ENCODE peak calls at places on chromosomes 1 and 21, in six cellular contexts. A is ovary, Q is H9, C is IMR-90, M is tibial nerve, Y is stomach. I is an unnamed sample. For H3K27me3 and H3K9me3, the result is how much of the 10 kb centered on the place peaks cover.

GRCh38 chr1:211951856-211952255 is 83.5 kb downstream of the INTS7 start:
- DNase-seq in A (no peak), Q (no peak), C (peak), M (no peak), Y (no peak), I (peak)

GRCh38 chr1:209051598-209051997 is 531.9 kb upstream of the CAMK1G start:
- DNase-seq in A (no peak), Q (no peak), C (no peak), M (no peak), Y (no peak), I (no peak)

GRCh38 chr1:115666702-115667101 is 24.9 kb downstream of the VANGL1 start:
- DNase-seq in A (no peak), Q (no peak), C (no peak), M (no peak), Y (peak), I (no peak)

GRCh38 chr1:100624886-100625430 is 87.0 kb downstream of the GPR88 start:
- DNase-seq in A (no peak), Q (no peak), C (peak), M (no peak), Y (no peak), I (no peak)

GRCh38 chr1:21814241-21814918 is 2.3 kb downstream of the LDLRAD2 start:
- DNase-seq in A (no peak), Q (peak), C (no peak), M (no peak), Y (no peak), I (no peak)

GRCh38 chr21:21232320-21232719 is 234.1 kb downstream of the NCAM2 start:
- DNase-seq in A (no peak), Q (no peak), C (peak), M (no peak), Y (no peak), I (peak)

GRCh38 chr1:160761886-160762285 is 22.8 kb downstream of the SLAMF7 start:
- DNase-seq in A (no peak), Q (no peak), C (no peak), M (no peak), Y (no peak), I (no peak)

GRCh38 chr1:206769331-206769731 is 1.2 kb upstream of the IL19 start:
- DNase-seq in A (no peak), Q (no peak), C (no peak), M (no peak), Y (peak), I (no peak)

GRCh38 chr1:62912028-62912638 is 128.2 kb downstream of the ATG4C start:
- DNase-seq in A (no peak), Q (no peak), C (peak), M (no peak), Y (no peak), I (peak)

GRCh38 chr1:22731924-22732522 is 21.4 kb downstream of the EPHB2 start:
- DNase-seq in A (no peak), Q (peak), C (peak), M (no peak), Y (no peak), I (no peak)

GRCh38 chr1:170369000-170369399 is 163.0 kb upstream of the GORAB start:
- DNase-seq in A (no peak), Q (no peak), C (no peak), M (no peak), Y (no peak), I (no peak)

GRCh38 chr1:93804412-93804811 is 74.6 kb downstream of the DNTTIP2 start:
- DNase-seq in A (no peak), Q (no peak), C (peak), M (no peak), Y (no peak), I (peak)

GRCh38 chr1:54577612-54578011 is 29.6 kb downstream of the ACOT11 start:
- DNase-seq in A (peak), Q (no peak), C (peak), M (peak), Y (peak), I (peak)

GRCh38 chr1:161549652-161550051 is at the start of gene FCGR3A:
- DNase-seq in A (no peak), Q (no peak), C (no peak), M (no peak), Y (no peak), I (no peak)

GRCh38 chr21:31460985-31461384 is 116.9 kb upstream of the TIAM1 start:
- DNase-seq in A (no peak), Q (no peak), C (no peak), M (no peak), Y (no peak), I (no peak)

GRCh38 chr1:119546641-119547040 is 39.6 kb downstream of the HSD3B1 start:
- DNase-seq in A (no peak), Q (no peak), C (no peak), M (no peak), Y (no peak), I (no peak)

GRCh38 chr1:22461678-22462527 is 10.3 kb downstream of the ZBTB40 start:
- DNase-seq in A (no peak), Q (no peak), C (no peak), M (no peak), Y (no peak), I (no peak)

GRCh38 chr1:171798760-171799159 is 17.3 kb downstream of the METTL13 start:
- DNase-seq in A (no peak), Q (no peak), C (no peak), M (no peak), Y (no peak), I (no peak)

GRCh38 chr1:171799166-171799565 is 17.7 kb downstream of the METTL13 start:
- DNase-seq in A (no peak), Q (no peak), C (no peak), M (no peak), Y (peak), I (no peak)

GRCh38 chr1:171794085-171794484 is 12.6 kb downstream of the METTL13 start:
- DNase-seq in A (no peak), Q (no peak), C (peak), M (no peak), Y (no peak), I (no peak)

GRCh38 chr1:171798311-171798710 is 16.9 kb downstream of the METTL13 start:
- DNase-seq in A (no peak), Q (no peak), C (no peak), M (no peak), Y (no peak), I (no peak)

DNA sequence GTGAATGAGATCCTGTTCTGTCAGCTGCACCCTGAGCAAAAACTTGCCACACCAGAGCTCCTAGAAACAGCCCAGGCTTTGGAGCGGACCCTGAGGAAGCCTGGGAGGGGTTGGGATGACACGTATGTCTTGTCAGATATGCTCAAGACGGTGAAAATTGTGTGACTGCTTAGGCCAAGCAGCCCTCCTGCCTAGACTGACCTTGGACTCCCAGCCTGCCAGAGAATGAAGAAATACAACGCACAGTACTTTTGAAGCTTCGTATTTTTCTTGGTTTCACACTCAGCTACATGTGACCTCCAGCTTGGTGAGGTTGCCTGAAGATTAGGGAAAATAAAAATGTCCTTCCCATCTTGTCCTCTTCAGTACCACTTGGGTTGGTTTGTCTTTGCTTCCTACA is 15.1 kb downstream of the METTL13 start:
- DNase-seq in A (no peak), Q (no peak), C (no peak), M (no peak), Y (no peak), I (no peak)
- H3K27me3 ChIP-seq in A (under half), Q (under half), C (under half), M (under half), Y (under half), I (under half)

DNA sequence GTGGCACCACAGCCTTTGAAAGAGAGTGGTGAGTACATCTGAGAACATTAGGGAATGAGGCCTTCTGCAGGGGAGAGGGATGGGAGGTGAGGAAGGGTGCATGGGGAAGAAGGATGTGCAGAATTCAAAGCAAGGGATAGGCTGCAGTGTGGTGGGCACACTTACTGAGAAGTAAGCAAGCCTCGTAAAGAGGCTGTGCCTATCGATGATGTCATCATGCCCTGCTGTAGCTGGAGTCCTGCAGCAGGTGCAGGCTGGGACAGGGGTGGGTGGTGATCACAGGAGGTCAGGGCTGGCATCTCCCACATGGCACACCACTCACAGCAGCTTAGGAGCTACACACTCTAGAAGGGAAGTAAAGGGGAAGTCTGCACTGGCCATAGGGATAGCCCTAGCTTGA is 16.2 kb downstream of the ZSCAN20 start:
- DNase-seq in A (no peak), Q (no peak), C (no peak), M (no peak), Y (no peak), I (no peak)
- H3K9me3 ChIP-seq in A (under half), Q (under half), C (under half), M (under half), Y (under half), I (under half)

GRCh38 chr1:203463469-203464062 is 12.0 kb upstream of the PRELP start:
- DNase-seq in A (peak), Q (no peak), C (peak), M (no peak), Y (no peak), I (no peak)
- TF ChIP-seq CTCF in A (no peak), Q (peak), C (no peak), M (no peak), Y (no peak), I (peak)

GRCh38 chr21:36686955-36687354 is 12.0 kb upstream of the SIM2 start:
- DNase-seq in A (no peak), Q (no peak), C (no peak), M (no peak), Y (no peak), I (no peak)
- H3K27me3 ChIP-seq in A (under half), Q (under half), C (half or more), M (under half), Y (half or more), I (half or more)

GRCh38 chr1:238226805-238227204 is 336.1 kb upstream of the ZP4 start:
- DNase-seq in A (no peak), Q (no peak), C (no peak), M (no peak), Y (no peak), I (no peak)

GRCh38 chr1:238223067-238223640 is 332.4 kb upstream of the ZP4 start:
- DNase-seq in A (no peak), Q (no peak), C (no peak), M (no peak), Y (no peak), I (no peak)

GRCh38 chr1:238221738-238222137 is 331.0 kb upstream of the ZP4 start:
- DNase-seq in A (no peak), Q (no peak), C (no peak), M (no peak), Y (no peak), I (no peak)
- H3K9me3 ChIP-seq in A (under half), Q (under half), C (under half), M (under half), Y (under half), I (under half)

DNA sequence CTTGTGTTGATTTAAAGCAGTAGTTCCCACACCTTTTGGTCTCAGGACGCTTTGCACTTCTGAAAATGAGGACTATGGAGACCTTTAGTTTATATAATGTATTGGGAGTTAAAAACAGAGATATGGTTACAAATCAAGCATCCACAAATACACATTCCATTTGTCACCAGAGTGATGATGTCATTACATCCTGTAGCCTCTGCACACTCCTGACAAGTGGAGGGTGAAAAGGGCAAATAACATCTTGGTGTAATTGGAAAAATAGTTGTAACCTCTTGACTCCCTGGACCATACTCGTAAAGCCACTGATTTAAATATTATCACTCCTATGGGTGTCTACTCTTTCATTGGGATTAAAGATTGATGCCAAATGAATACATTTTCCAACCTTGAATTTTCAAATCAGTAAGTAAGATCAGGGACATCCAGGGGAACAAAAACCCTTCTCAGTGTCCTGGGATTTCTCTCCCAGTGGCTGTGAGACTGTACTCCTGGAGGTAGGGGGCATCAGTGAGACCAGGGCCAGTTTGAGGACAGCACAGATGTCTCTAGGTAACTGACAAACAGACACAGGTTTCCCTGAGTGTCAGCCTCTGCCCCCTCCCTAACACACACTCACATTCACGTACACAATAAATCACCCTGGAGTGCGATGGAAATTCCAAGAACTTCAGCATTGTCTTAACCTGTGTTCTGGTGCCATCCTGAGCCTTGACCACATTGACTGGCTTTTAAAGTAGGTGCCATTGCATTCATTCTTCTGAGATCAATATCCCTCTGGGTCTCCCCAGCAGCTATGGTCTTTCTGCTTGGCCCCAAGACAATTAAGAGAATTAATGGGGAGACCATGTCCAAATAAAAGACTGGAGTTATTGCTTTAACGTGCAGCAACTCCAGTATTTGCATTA is 63.0 kb downstream of the NR5A2 start:
- DNase-seq in A (no peak), Q (peak), C (peak), M (no peak), Y (no peak), I (no peak)
- TF ChIP-seq CTCF in A (no peak), Q (peak), C (peak), M (no peak), Y (no peak), I (peak)

GRCh38 chr1:167633258-167633944 is 3.4 kb downstream of the RCSD1 start:
- DNase-seq in A (no peak), Q (no peak), C (no peak), M (no peak), Y (no peak), I (no peak)

GRCh38 chr1:167634435-167634834 is 4.4 kb downstream of the RCSD1 start:
- DNase-seq in A (no peak), Q (no peak), C (no peak), M (no peak), Y (no peak), I (no peak)

GRCh38 chr1:167635941-167636340 is 5.9 kb downstream of the RCSD1 start:
- DNase-seq in A (no peak), Q (no peak), C (no peak), M (no peak), Y (no peak), I (no peak)

GRCh38 chr1:167638064-167638463 is 8.0 kb downstream of the RCSD1 start:
- DNase-seq in A (no peak), Q (no peak), C (no peak), M (no peak), Y (no peak), I (no peak)

GRCh38 chr1:167635233-167635648 is 5.2 kb downstream of the RCSD1 start:
- DNase-seq in A (no peak), Q (peak), C (no peak), M (no peak), Y (no peak), I (no peak)
- H3K27me3 ChIP-seq in A (under half), Q (under half), C (half or more), M (under half), Y (under half), I (half or more)

GRCh38 chr1:210057593-210057992 is 119.6 kb downstream of the SYT14 start:
- DNase-seq in A (no peak), Q (no peak), C (no peak), M (no peak), Y (no peak), I (no peak)

GRCh38 chr1:210049616-210050015 is 111.6 kb downstream of the SYT14 start:
- DNase-seq in A (no peak), Q (no peak), C (no peak), M (no peak), Y (no peak), I (no peak)

GRCh38 chr1:210053126-210053525 is 115.1 kb downstream of the SYT14 start:
- DNase-seq in A (no peak), Q (no peak), C (no peak), M (no peak), Y (no peak), I (no peak)
- H3K9me3 ChIP-seq in A (under half), Q (under half), C (under half), M (under half), Y (under half), I (under half)

GRCh38 chr1:234845836-234846235 is 235.9 kb upstream of the IRF2BP2 start:
- DNase-seq in A (no peak), Q (no peak), C (no peak), M (no peak), Y (no peak), I (no peak)

GRCh38 chr1:234851450-234852438 is 241.8 kb upstream of the IRF2BP2 start:
- DNase-seq in A (no peak), Q (no peak), C (peak), M (no peak), Y (no peak), I (no peak)

GRCh38 chr1:234849824-234850223 is 239.8 kb upstream of the IRF2BP2 start:
- DNase-seq in A (no peak), Q (no peak), C (no peak), M (no peak), Y (no peak), I (no peak)

GRCh38 chr1:234852659-234853058 is 242.7 kb upstream of the IRF2BP2 start:
- DNase-seq in A (no peak), Q (no peak), C (no peak), M (no peak), Y (no peak), I (no peak)

GRCh38 chr1:234848972-234849641 is 239.1 kb upstream of the IRF2BP2 start:
- DNase-seq in A (no peak), Q (no peak), C (peak), M (no peak), Y (no peak), I (no peak)
- TF ChIP-seq CTCF in A (no peak), Q (peak), C (peak), M (no peak), Y (no peak), I (peak)

GRCh38 chr1:228039006-228039481 is 32.2 kb downstream of the WNT3A start:
- DNase-seq in A (no peak), Q (peak), C (no peak), M (no peak), Y (peak), I (no peak)
- H3K27me3 ChIP-seq in A (under half), Q (under half), C (under half), M (under half), Y (half or more), I (under half)